ENCODE peak calls at places on chromosomes 12 and 14, in seven cellular contexts. Q is SK-N-SH, Z is HepG2, H is A549, O is GM23338, M is HCT116, K is Panc1. L is an unnamed sample.

GRCh38 chr12:93080452-93080851 is 151.4 kb upstream of the EEA1 start:
- DNase-seq in Q (no peak), Z (no peak), H (no peak), O (peak), M (no peak), K (no peak), L (no peak)

GRCh38 chr12:121241203-121241970 is 31.5 kb downstream of the P2RX4 start:
- DNase-seq in Q (no peak), Z (no peak), H (no peak), O (no peak), M (no peak), K (no peak), L (peak)

GRCh38 chr14:103281496-103282231 is 52.4 kb upstream of the EIF5 start:
- DNase-seq in Q (peak), Z (peak), H (peak), O (peak), M (no peak), K (no peak), L (no peak)

GRCh38 chr14:29461131-29461530 is 466.5 kb downstream of the PRKD1 start:
- DNase-seq in Q (no peak), Z (no peak), H (no peak), O (no peak), M (no peak), K (no peak), L (no peak)

GRCh38 chr14:56248442-56248841 is 130.2 kb downstream of the PELI2 start:
- DNase-seq in Q (no peak), Z (no peak), H (no peak), O (peak), M (no peak), K (no peak), L (no peak)

GRCh38 chr14:56821807-56822615 is 11.7 kb upstream of the OTX2 start:
- DNase-seq in Q (no peak), Z (no peak), H (no peak), O (no peak), M (no peak), K (no peak), L (no peak)

GRCh38 chr12:100860611-100861010 is 66.0 kb downstream of the ANO4 start:
- DNase-seq in Q (no peak), Z (no peak), H (no peak), O (no peak), M (no peak), K (no peak), L (no peak)

GRCh38 chr12:92503977-92504966 is 198.5 kb upstream of the PLEKHG7 start:
- DNase-seq in Q (no peak), Z (peak), H (no peak), O (no peak), M (no peak), K (no peak), L (peak)

GRCh38 chr14:97408937-97409860 is 612.0 kb downstream of the VRK1 start:
- DNase-seq in Q (no peak), Z (no peak), H (no peak), O (no peak), M (no peak), K (no peak), L (no peak)

GRCh38 chr12:30999723-31000122 is 73.2 kb downstream of the TSPAN11 start:
- DNase-seq in Q (no peak), Z (no peak), H (no peak), O (no peak), M (no peak), K (no peak), L (no peak)

GRCh38 chr12:14920475-14921126 is 17.7 kb downstream of the ERP27 start:
- DNase-seq in Q (no peak), Z (no peak), H (no peak), O (no peak), M (no peak), K (no peak), L (no peak)

GRCh38 chr12:953776-954175 is 4.3 kb upstream of the RAD52 start:
- DNase-seq in Q (no peak), Z (no peak), H (no peak), O (no peak), M (no peak), K (no peak), L (no peak)

GRCh38 chr14:97218713-97219355 is 421.7 kb downstream of the VRK1 start:
- DNase-seq in Q (peak), Z (no peak), H (no peak), O (peak), M (no peak), K (no peak), L (no peak)

GRCh38 chr12:122423258-122424165 is 1.0 kb upstream of the CLIP1 start:
- DNase-seq in Q (peak), Z (peak), H (no peak), O (peak), M (peak), K (no peak), L (peak)

GRCh38 chr12:12266389-12266872 is 413 bp downstream of the LRP6 start:
- DNase-seq in Q (peak), Z (no peak), H (no peak), O (peak), M (no peak), K (no peak), L (no peak)

GRCh38 chr12:47949441-47950341 is 13.7 kb upstream of the TMEM106C start:
- DNase-seq in Q (peak), Z (peak), H (peak), O (peak), M (peak), K (peak), L (peak)

GRCh38 chr14:72830786-72831583 is 62.9 kb downstream of the DPF3 start:
- DNase-seq in Q (no peak), Z (no peak), H (no peak), O (peak), M (no peak), K (no peak), L (no peak)

GRCh38 chr12:10113085-10113484 is 14.3 kb upstream of the CLEC1A start:
- DNase-seq in Q (no peak), Z (no peak), H (no peak), O (no peak), M (no peak), K (no peak), L (no peak)

GRCh38 chr14:57578427-57579220 is 85.0 kb upstream of the CCDC198 start:
- DNase-seq in Q (no peak), Z (no peak), H (no peak), O (no peak), M (no peak), K (no peak), L (no peak)

GRCh38 chr14:62031504-62031903 is 269.3 kb downstream of the SNAPC1 start:
- DNase-seq in Q (no peak), Z (no peak), H (no peak), O (no peak), M (no peak), K (no peak), L (no peak)

GRCh38 chr12:108563135-108563803 is 873 bp downstream of the ISCU start:
- DNase-seq in Q (peak), Z (peak), H (peak), O (peak), M (peak), K (peak), L (peak)

GRCh38 chr14:89455412-89455811 is 38.4 kb upstream of the FOXN3 start:
- DNase-seq in Q (peak), Z (no peak), H (no peak), O (no peak), M (no peak), K (no peak), L (no peak)

GRCh38 chr12:40970320-40970907 is 217.7 kb upstream of the PDZRN4 start:
- DNase-seq in Q (no peak), Z (peak), H (no peak), O (peak), M (peak), K (no peak), L (no peak)

GRCh38 chr14:65412881-65413738 is 580 bp downstream of the FUT8 start:
- DNase-seq in Q (peak), Z (peak), H (peak), O (peak), M (no peak), K (no peak), L (peak)

GRCh38 chr14:100116134-100116533 is 43.3 kb downstream of the DEGS2 start:
- DNase-seq in Q (no peak), Z (no peak), H (no peak), O (no peak), M (no peak), K (no peak), L (no peak)

GRCh38 chr12:47222960-47223847 is 143.4 kb upstream of the AMIGO2 start:
- DNase-seq in Q (no peak), Z (no peak), H (no peak), O (peak), M (no peak), K (no peak), L (no peak)

GRCh38 chr12:2266666-2267623 is 214.2 kb downstream of the CACNA1C start:
- DNase-seq in Q (no peak), Z (peak), H (no peak), O (no peak), M (no peak), K (no peak), L (no peak)

GRCh38 chr14:29643415-29644206 is 284.0 kb downstream of the PRKD1 start:
- DNase-seq in Q (no peak), Z (no peak), H (no peak), O (peak), M (no peak), K (no peak), L (no peak)

GRCh38 chr14:101851716-101852395 is 90.3 kb downstream of the PPP2R5C start:
- DNase-seq in Q (no peak), Z (no peak), H (no peak), O (no peak), M (no peak), K (no peak), L (peak)

GRCh38 chr12:131720921-131721320 is 10.0 kb downstream of the SFSWAP start:
- DNase-seq in Q (no peak), Z (no peak), H (no peak), O (no peak), M (no peak), K (no peak), L (no peak)

GRCh38 chr12:57280234-57281062 is 29.5 kb upstream of the STAC3 start:
- DNase-seq in Q (no peak), Z (peak), H (peak), O (peak), M (peak), K (peak), L (peak)
- TF ChIP-seq REST in Q (no peak), Z (no peak), H (no peak), O (no peak), M (no peak), K (no peak), L (no peak)

DNA sequence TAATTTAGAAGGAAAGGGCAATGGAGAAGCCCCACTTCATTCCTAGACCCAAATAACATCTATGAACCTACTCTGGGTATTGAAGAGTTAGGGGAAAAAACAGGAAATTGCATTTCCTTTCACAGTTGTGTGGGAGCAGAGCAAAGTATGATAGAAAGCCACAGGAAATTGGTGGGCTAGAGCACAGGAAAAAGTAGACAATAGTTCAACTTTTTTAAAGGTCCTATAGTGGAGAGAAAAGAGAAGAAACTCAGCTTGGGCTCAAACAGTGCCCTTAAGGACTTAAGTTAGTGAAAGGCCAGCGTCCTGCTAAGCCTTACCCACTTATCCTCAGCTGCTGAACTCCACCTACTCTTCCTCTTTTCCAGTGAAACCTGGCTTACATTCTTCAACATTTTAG is 258.1 kb downstream of the DPY19L2 start:
- DNase-seq in Q (no peak), Z (no peak), H (no peak), O (no peak), M (no peak), K (no peak), L (no peak)
- H3K27ac ChIP-seq in Q (no peak), Z (no peak), H (no peak), O (no peak), M (no peak), K (no peak), L (no peak)

DNA sequence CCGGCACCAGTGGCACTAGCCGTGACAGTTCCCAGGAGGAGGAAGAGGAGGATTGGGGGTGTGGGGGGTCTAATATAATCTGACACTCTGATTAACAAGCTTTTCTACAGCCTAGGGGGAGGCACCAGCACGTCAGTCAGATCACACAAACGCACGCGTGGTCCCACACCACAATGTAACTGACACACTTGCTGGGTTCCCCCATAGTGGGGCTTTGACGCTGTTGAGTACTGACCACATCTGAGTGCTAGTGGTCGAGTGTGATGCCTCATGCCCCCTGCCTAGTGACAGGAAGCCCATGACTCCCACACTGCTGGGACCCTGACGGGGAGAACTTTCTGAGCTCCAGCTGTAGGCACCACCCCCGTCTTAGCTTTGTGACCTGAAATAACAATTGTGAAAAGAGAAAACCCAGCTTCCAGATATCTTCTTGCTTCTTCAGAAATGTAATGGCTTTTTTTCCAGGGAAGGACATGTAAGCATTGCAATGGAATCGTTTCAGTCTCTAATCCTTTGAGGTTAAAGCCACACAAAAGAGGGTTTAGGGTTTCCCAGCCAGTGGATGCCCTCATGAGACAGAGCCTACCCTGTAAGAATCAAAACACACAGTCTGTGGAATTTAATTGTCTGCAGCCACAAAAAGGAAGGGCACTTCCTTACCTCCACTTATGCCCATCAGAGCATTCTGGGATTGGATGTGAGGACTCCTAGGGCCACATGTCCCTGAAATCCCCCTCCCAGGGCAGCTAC is 183.9 kb downstream of the PIWIL1 start:
- DNase-seq in Q (no peak), Z (no peak), H (no peak), O (no peak), M (no peak), K (no peak), L (no peak)
- TF ChIP-seq REST in Q (no peak), Z (no peak), H (no peak), O (no peak), M (no peak), K (no peak), L (no peak)

GRCh38 chr12:20128926-20129325 is 239.4 kb upstream of the PDE3A start:
- DNase-seq in Q (no peak), Z (no peak), H (no peak), O (no peak), M (no peak), K (no peak), L (no peak)
- H3K27ac ChIP-seq in Q (no peak), Z (no peak), H (no peak), O (no peak), M (no peak), K (no peak), L (no peak)

GRCh38 chr14:77257700-77258099 is 13.3 kb downstream of the NGB start:
- DNase-seq in Q (no peak), Z (no peak), H (no peak), O (no peak), M (no peak), K (no peak), L (no peak)

GRCh38 chr14:77256694-77257093 is 14.3 kb downstream of the NGB start:
- DNase-seq in Q (no peak), Z (no peak), H (no peak), O (no peak), M (no peak), K (no peak), L (no peak)

GRCh38 chr14:77259025-77259715 is 11.8 kb downstream of the NGB start:
- DNase-seq in Q (no peak), Z (peak), H (no peak), O (no peak), M (no peak), K (no peak), L (no peak)

GRCh38 chr14:77260199-77260598 is 10.8 kb downstream of the NGB start:
- DNase-seq in Q (no peak), Z (no peak), H (no peak), O (no peak), M (no peak), K (no peak), L (no peak)

GRCh38 chr14:77258566-77258965 is 12.4 kb downstream of the NGB start:
- DNase-seq in Q (no peak), Z (no peak), H (no peak), O (no peak), M (no peak), K (no peak), L (no peak)
- TF ChIP-seq REST in Q (no peak), Z (no peak), H (no peak), O (no peak), M (no peak), K (no peak), L (no peak)

GRCh38 chr12:68319988-68320623 is 12.1 kb downstream of the MDM1 start:
- DNase-seq in Q (no peak), Z (no peak), H (no peak), O (no peak), M (no peak), K (no peak), L (no peak)

GRCh38 chr12:68321140-68321539 is 11.0 kb downstream of the MDM1 start:
- DNase-seq in Q (no peak), Z (no peak), H (no peak), O (no peak), M (no peak), K (no peak), L (no peak)

DNA sequence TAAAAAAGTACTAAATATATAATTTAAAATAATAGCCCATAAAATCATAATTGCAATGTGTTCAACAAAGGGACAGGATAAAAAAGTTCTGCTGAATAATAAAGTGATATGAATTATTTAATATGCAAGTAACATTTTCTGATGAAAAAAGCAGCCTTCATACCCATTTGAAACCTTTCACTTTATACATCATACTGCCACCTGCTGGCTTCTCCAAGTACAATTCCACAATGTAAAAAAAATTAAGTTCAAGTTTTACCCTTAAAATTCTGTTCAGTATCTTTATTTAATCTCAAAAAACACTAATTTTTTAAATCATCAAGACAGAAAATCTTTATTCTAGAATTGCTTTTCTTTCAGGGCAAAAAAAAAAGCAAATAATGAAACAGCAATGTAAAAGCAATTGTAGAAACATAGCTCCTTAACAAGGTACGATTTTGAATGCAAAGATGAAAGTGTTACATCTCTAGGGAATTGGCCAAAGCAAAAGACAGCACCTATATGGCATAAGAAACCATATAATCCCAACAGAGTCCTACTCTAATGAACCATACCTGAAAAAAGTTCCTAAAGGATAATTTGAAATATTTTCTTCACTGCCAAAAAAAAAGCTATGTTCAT is 15.0 kb downstream of the MDM1 start:
- DNase-seq in Q (peak), Z (peak), H (peak), O (peak), M (peak), K (no peak), L (peak)
- H3K27ac ChIP-seq in Q (no peak), Z (no peak), H (no peak), O (no peak), M (no peak), K (no peak), L (no peak)

GRCh38 chr12:21334771-21335325 is at the start of gene SLCO1A2:
- DNase-seq in Q (no peak), Z (no peak), H (no peak), O (no peak), M (no peak), K (no peak), L (no peak)

GRCh38 chr12:21336656-21337055 is 1.9 kb upstream of the SLCO1A2 start:
- DNase-seq in Q (no peak), Z (peak), H (no peak), O (no peak), M (no peak), K (no peak), L (no peak)

GRCh38 chr12:21334100-21334499 is 617 bp downstream of the SLCO1A2 start:
- DNase-seq in Q (no peak), Z (no peak), H (no peak), O (no peak), M (no peak), K (no peak), L (no peak)

GRCh38 chr12:21328578-21328977 is 6.1 kb downstream of the SLCO1A2 start:
- DNase-seq in Q (no peak), Z (no peak), H (no peak), O (no peak), M (no peak), K (no peak), L (no peak)

DNA sequence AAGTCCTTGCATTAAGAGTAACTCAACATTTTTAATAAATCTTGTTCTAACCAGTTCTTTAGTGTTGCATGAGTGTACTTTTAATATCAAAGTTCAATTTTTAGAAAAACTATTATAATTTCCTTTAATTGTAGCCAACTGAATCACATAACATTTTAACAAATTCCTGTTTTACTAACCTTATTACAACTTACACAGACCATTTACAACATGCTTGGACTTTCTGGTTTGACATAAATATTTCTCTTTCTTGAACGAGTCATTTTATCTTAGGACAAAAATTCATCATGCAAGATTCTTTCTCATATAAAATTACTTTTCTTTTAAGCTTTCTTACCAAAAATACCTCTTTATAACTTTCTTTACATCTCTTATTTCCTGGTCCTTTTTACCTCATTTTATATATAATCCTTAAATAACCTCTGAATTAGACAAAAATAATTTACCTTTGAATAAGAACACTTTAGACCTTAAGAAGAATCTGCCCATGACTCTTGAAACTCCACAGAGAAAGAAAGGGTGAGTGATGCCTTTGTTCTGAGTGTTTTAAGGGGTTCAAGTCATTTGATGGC is 3.9 kb downstream of the SLCO1A2 start:
- DNase-seq in Q (no peak), Z (no peak), H (no peak), O (peak), M (peak), K (no peak), L (no peak)
- TF ChIP-seq REST in Q (no peak), Z (no peak), H (no peak), O (no peak), M (no peak), K (no peak), L (no peak)

GRCh38 chr14:55141812-55142211 is 12.8 kb downstream of the LGALS3 start:
- DNase-seq in Q (no peak), Z (no peak), H (no peak), O (no peak), M (no peak), K (no peak), L (no peak)
- H3K27ac ChIP-seq in Q (no peak), Z (no peak), H (no peak), O (no peak), M (no peak), K (no peak), L (no peak)